ENCODE peak calls at places on chromosomes 12 and 14, in eight cellular contexts. One of them, this sample, is unnamed.

GRCh38 chr12:45674583-45674982 is 54.9 kb upstream of the ARID2 start:
- DNase-seq in LHCN-M2: peak; percentile 90
- DNase-seq in fibroblast of mammary gland: peak; percentile 79
- DNase-seq in NCI-H1092: no peak
- DNase-seq in nephron progenitor cell: no peak
- DNase-seq in activated naive CD8-positive, alpha-beta T cell treated with anti-CD3 and anti-CD28 coated beads for 36 hours: no peak
- DNase-seq in MM.1S: no peak
- DNase-seq in fibroblast of pulmonary artery: peak; percentile 95
- DNase-seq in this sample: no peak

GRCh38 chr14:73743431-73743931 is 29.3 kb upstream of the PNMA1 start:
- DNase-seq in activated naive CD8-positive, alpha-beta T cell treated with anti-CD3 and anti-CD28 coated beads for 36 hours: peak; percentile 66
- DNase-seq in nephron progenitor cell: no peak
- DNase-seq in LHCN-M2: peak; percentile 39
- DNase-seq in fibroblast of pulmonary artery: no peak
- DNase-seq in fibroblast of mammary gland: no peak
- DNase-seq in NCI-H1092: no peak
- DNase-seq in MM.1S: peak; percentile 18
- DNase-seq in this sample: no peak

GRCh38 chr14:65958664-65959562 is 527.3 kb upstream of the CCDC196 start:
- DNase-seq in nephron progenitor cell: no peak
- DNase-seq in fibroblast of pulmonary artery: peak; percentile 56
- DNase-seq in NCI-H1092: peak; percentile 53
- DNase-seq in activated naive CD8-positive, alpha-beta T cell treated with anti-CD3 and anti-CD28 coated beads for 36 hours: no peak
- DNase-seq in LHCN-M2: peak; percentile 15
- DNase-seq in fibroblast of mammary gland: peak; percentile 45
- DNase-seq in MM.1S: peak; percentile 11
- DNase-seq in this sample: no peak

GRCh38 chr12:111166779-111167540 is 201.9 kb downstream of the PHETA1 start:
- DNase-seq in nephron progenitor cell: no peak
- DNase-seq in fibroblast of pulmonary artery: no peak
- DNase-seq in NCI-H1092: no peak
- DNase-seq in MM.1S: no peak
- DNase-seq in LHCN-M2: no peak
- DNase-seq in fibroblast of mammary gland: no peak
- DNase-seq in activated naive CD8-positive, alpha-beta T cell treated with anti-CD3 and anti-CD28 coated beads for 36 hours: no peak
- DNase-seq in this sample: no peak

GRCh38 chr14:68690106-68690960 is 102.5 kb downstream of the ZFP36L1 start:
- DNase-seq in activated naive CD8-positive, alpha-beta T cell treated with anti-CD3 and anti-CD28 coated beads for 36 hours: no peak
- DNase-seq in nephron progenitor cell: no peak
- DNase-seq in LHCN-M2: no peak
- DNase-seq in fibroblast of mammary gland: peak; percentile 51
- DNase-seq in NCI-H1092: no peak
- DNase-seq in fibroblast of pulmonary artery: no peak
- DNase-seq in MM.1S: no peak
- DNase-seq in this sample: no peak

GRCh38 chr12:111686574-111687105 is 787 bp downstream of the ACAD10 start:
- DNase-seq in LHCN-M2: peak; percentile 5
- DNase-seq in fibroblast of pulmonary artery: no peak
- DNase-seq in NCI-H1092: no peak
- DNase-seq in fibroblast of mammary gland: peak; percentile 19
- DNase-seq in activated naive CD8-positive, alpha-beta T cell treated with anti-CD3 and anti-CD28 coated beads for 36 hours: no peak
- DNase-seq in nephron progenitor cell: no peak
- DNase-seq in MM.1S: no peak
- DNase-seq in this sample: no peak

GRCh38 chr12:3179731-3180130 is 102.6 kb downstream of the TSPAN9 start:
- DNase-seq in activated naive CD8-positive, alpha-beta T cell treated with anti-CD3 and anti-CD28 coated beads for 36 hours: no peak
- DNase-seq in MM.1S: peak; percentile 29
- DNase-seq in fibroblast of mammary gland: no peak
- DNase-seq in nephron progenitor cell: no peak
- DNase-seq in fibroblast of pulmonary artery: no peak
- DNase-seq in LHCN-M2: no peak
- DNase-seq in NCI-H1092: no peak
- DNase-seq in this sample: no peak

GRCh38 chr12:49279706-49280159 is 14.9 kb downstream of the TUBA1C start:
- DNase-seq in LHCN-M2: no peak
- DNase-seq in activated naive CD8-positive, alpha-beta T cell treated with anti-CD3 and anti-CD28 coated beads for 36 hours: no peak
- DNase-seq in nephron progenitor cell: no peak
- DNase-seq in fibroblast of pulmonary artery: peak; percentile 35
- DNase-seq in fibroblast of mammary gland: no peak
- DNase-seq in MM.1S: no peak
- DNase-seq in NCI-H1092: no peak
- DNase-seq in this sample: peak; percentile 13

GRCh38 chr14:67514203-67514607 is 18.9 kb upstream of the PLEKHH1 start:
- DNase-seq in activated naive CD8-positive, alpha-beta T cell treated with anti-CD3 and anti-CD28 coated beads for 36 hours: no peak
- DNase-seq in LHCN-M2: no peak
- DNase-seq in NCI-H1092: peak; percentile 20
- DNase-seq in fibroblast of mammary gland: no peak
- DNase-seq in MM.1S: no peak
- DNase-seq in nephron progenitor cell: no peak
- DNase-seq in fibroblast of pulmonary artery: no peak
- DNase-seq in this sample: no peak

GRCh38 chr12:120422892-120423456 is 14.9 kb upstream of the COX6A1 start:
- DNase-seq in LHCN-M2: no peak
- DNase-seq in activated naive CD8-positive, alpha-beta T cell treated with anti-CD3 and anti-CD28 coated beads for 36 hours: no peak
- DNase-seq in NCI-H1092: no peak
- DNase-seq in fibroblast of mammary gland: no peak
- DNase-seq in nephron progenitor cell: no peak
- DNase-seq in fibroblast of pulmonary artery: no peak
- DNase-seq in MM.1S: no peak
- DNase-seq in this sample: no peak

GRCh38 chr12:119666226-119666808 is 1.6 kb upstream of the PRKAB1 start:
- DNase-seq in fibroblast of mammary gland: no peak
- DNase-seq in activated naive CD8-positive, alpha-beta T cell treated with anti-CD3 and anti-CD28 coated beads for 36 hours: no peak
- DNase-seq in fibroblast of pulmonary artery: no peak
- DNase-seq in NCI-H1092: no peak
- DNase-seq in MM.1S: no peak
- DNase-seq in LHCN-M2: no peak
- DNase-seq in nephron progenitor cell: no peak
- DNase-seq in this sample: no peak

GRCh38 chr12:131896080-131896810 is 1.8 kb downstream of the ULK1 start:
- DNase-seq in activated naive CD8-positive, alpha-beta T cell treated with anti-CD3 and anti-CD28 coated beads for 36 hours: peak; percentile 76
- DNase-seq in fibroblast of mammary gland: peak; percentile 89
- DNase-seq in fibroblast of pulmonary artery: peak; percentile 93
- DNase-seq in LHCN-M2: peak; percentile 83
- DNase-seq in NCI-H1092: peak; percentile 65
- DNase-seq in MM.1S: peak; percentile 76
- DNase-seq in nephron progenitor cell: peak; percentile 87
- DNase-seq in this sample: peak; percentile 68

GRCh38 chr12:95057431-95057830 is 16.0 kb downstream of the NR2C1 start:
- DNase-seq in MM.1S: no peak
- DNase-seq in LHCN-M2: no peak
- DNase-seq in NCI-H1092: no peak
- DNase-seq in activated naive CD8-positive, alpha-beta T cell treated with anti-CD3 and anti-CD28 coated beads for 36 hours: no peak
- DNase-seq in nephron progenitor cell: no peak
- DNase-seq in fibroblast of pulmonary artery: no peak
- DNase-seq in fibroblast of mammary gland: no peak
- DNase-seq in this sample: no peak

GRCh38 chr12:54215990-54216579 is 27.3 kb upstream of the SMUG1 start:
- DNase-seq in nephron progenitor cell: no peak
- DNase-seq in NCI-H1092: no peak
- DNase-seq in activated naive CD8-positive, alpha-beta T cell treated with anti-CD3 and anti-CD28 coated beads for 36 hours: peak; percentile 55
- DNase-seq in MM.1S: no peak
- DNase-seq in fibroblast of pulmonary artery: no peak
- DNase-seq in LHCN-M2: no peak
- DNase-seq in fibroblast of mammary gland: peak; percentile 40
- DNase-seq in this sample: no peak

GRCh38 chr12:39905152-39905551 is 200.7 kb downstream of the SLC2A13 start:
- DNase-seq in MM.1S: no peak
- DNase-seq in LHCN-M2: peak; percentile 9
- DNase-seq in activated naive CD8-positive, alpha-beta T cell treated with anti-CD3 and anti-CD28 coated beads for 36 hours: no peak
- DNase-seq in nephron progenitor cell: no peak
- DNase-seq in fibroblast of mammary gland: peak; percentile 86
- DNase-seq in NCI-H1092: no peak
- DNase-seq in fibroblast of pulmonary artery: peak; percentile 16
- DNase-seq in this sample: peak; percentile 3

GRCh38 chr12:88227871-88228270 is 85.8 kb downstream of the TMTC3 start:
- DNase-seq in fibroblast of pulmonary artery: no peak
- DNase-seq in activated naive CD8-positive, alpha-beta T cell treated with anti-CD3 and anti-CD28 coated beads for 36 hours: no peak
- DNase-seq in fibroblast of mammary gland: no peak
- DNase-seq in LHCN-M2: no peak
- DNase-seq in MM.1S: no peak
- DNase-seq in NCI-H1092: no peak
- DNase-seq in nephron progenitor cell: no peak
- DNase-seq in this sample: no peak

GRCh38 chr12:57632369-57632897 is 568 bp downstream of the B4GALNT1 start:
- DNase-seq in NCI-H1092: peak; percentile 14
- DNase-seq in fibroblast of mammary gland: no peak
- DNase-seq in LHCN-M2: no peak
- DNase-seq in MM.1S: peak; percentile 33
- DNase-seq in nephron progenitor cell: peak; percentile 53
- DNase-seq in activated naive CD8-positive, alpha-beta T cell treated with anti-CD3 and anti-CD28 coated beads for 36 hours: no peak
- DNase-seq in fibroblast of pulmonary artery: no peak
- DNase-seq in this sample: no peak

GRCh38 chr12:106254724-106255123 is 6.9 kb upstream of the CKAP4 start:
- DNase-seq in activated naive CD8-positive, alpha-beta T cell treated with anti-CD3 and anti-CD28 coated beads for 36 hours: no peak
- DNase-seq in NCI-H1092: no peak
- DNase-seq in nephron progenitor cell: no peak
- DNase-seq in fibroblast of mammary gland: no peak
- DNase-seq in fibroblast of pulmonary artery: no peak
- DNase-seq in MM.1S: no peak
- DNase-seq in LHCN-M2: no peak
- DNase-seq in this sample: no peak